ENCODE peak calls at places on chromosomes 16 and 17, in six cellular contexts. M is fibroblast of pulmonary artery, Y is GM12865, V is BJ, G is left lung, H is transverse colon. A is an unnamed sample.

GRCh38 chr17:58575511-58575910 is 61.1 kb upstream of the MTMR4 start:
- DNase-seq in M (peak), Y (peak), V (peak), G (no peak), H (no peak), A (no peak)

GRCh38 chr17:35299108-35299507 is 56.2 kb downstream of the SLFN5 start:
- DNase-seq in M (no peak), Y (no peak), V (no peak), G (no peak), H (no peak), A (peak)

GRCh38 chr17:50715471-50715870 is 3.9 kb upstream of the LUC7L3 start:
- DNase-seq in M (no peak), Y (no peak), V (no peak), G (no peak), H (no peak), A (no peak)

GRCh38 chr16:1403733-1404132 is 10.8 kb downstream of the UNKL start:
- DNase-seq in M (no peak), Y (no peak), V (no peak), G (no peak), H (no peak), A (no peak)

GRCh38 chr17:34472363-34472762 is 107.0 kb upstream of the TMEM132E start:
- DNase-seq in M (no peak), Y (no peak), V (no peak), G (no peak), H (no peak), A (no peak)

GRCh38 chr16:74034862-74035261 is 261.8 kb upstream of the PSMD7 start:
- DNase-seq in M (peak), Y (peak), V (no peak), G (no peak), H (peak), A (no peak)

GRCh38 chr16:82524939-82525338 is 101.8 kb upstream of the CDH13 start:
- DNase-seq in M (no peak), Y (no peak), V (no peak), G (no peak), H (no peak), A (no peak)

GRCh38 chr16:56365552-56365951 is 59.8 kb downstream of the AMFR start:
- DNase-seq in M (no peak), Y (no peak), V (no peak), G (no peak), H (no peak), A (no peak)

GRCh38 chr17:61429274-61429673 is 22.9 kb upstream of the TBX4 start:
- DNase-seq in M (no peak), Y (no peak), V (no peak), G (no peak), H (no peak), A (no peak)

GRCh38 chr17:3828151-3828851 is 17.7 kb downstream of the NCBP3 start:
- DNase-seq in M (no peak), Y (no peak), V (no peak), G (no peak), H (no peak), A (peak)

GRCh38 chr17:40430272-40431230 is 12.7 kb upstream of the IGFBP4 start:
- DNase-seq in M (no peak), Y (no peak), V (no peak), G (no peak), H (no peak), A (peak)

GRCh38 chr16:22250522-22250921 is 44.4 kb downstream of the EEF2K start:
- DNase-seq in M (peak), Y (no peak), V (no peak), G (no peak), H (no peak), A (no peak)

GRCh38 chr16:430904-431303 is 5.5 kb downstream of the RAB11FIP3 start:
- DNase-seq in M (no peak), Y (no peak), V (no peak), G (no peak), H (no peak), A (no peak)

GRCh38 chr17:27849474-27850185 is 43.5 kb downstream of the LYRM9 start:
- DNase-seq in M (no peak), Y (no peak), V (no peak), G (no peak), H (no peak), A (no peak)

GRCh38 chr16:55495616-55496289 is 13.1 kb upstream of the LPCAT2 start:
- DNase-seq in M (no peak), Y (no peak), V (peak), G (no peak), H (no peak), A (no peak)

GRCh38 chr17:74454197-74455024 is 12.0 kb upstream of the CD300A start:
- DNase-seq in M (peak), Y (no peak), V (no peak), G (peak), H (peak), A (no peak)

GRCh38 chr16:19118938-19119431 is 5.2 kb downstream of the ITPRIPL2 start:
- DNase-seq in M (peak), Y (peak), V (peak), G (no peak), H (peak), A (no peak)

GRCh38 chr17:14058051-14058450 is 11.3 kb upstream of the COX10 start:
- DNase-seq in M (peak), Y (no peak), V (no peak), G (no peak), H (no peak), A (no peak)

GRCh38 chr16:81511371-81511770 is 66.8 kb downstream of the CMIP start:
- DNase-seq in M (peak), Y (no peak), V (peak), G (no peak), H (no peak), A (no peak)

GRCh38 chr16:26827386-26827785 is 239.3 kb upstream of the C16orf82 start:
- DNase-seq in M (no peak), Y (no peak), V (no peak), G (no peak), H (no peak), A (no peak)

GRCh38 chr17:8337802-8338744 is 1.6 kb upstream of the ODF4 start:
- DNase-seq in M (no peak), Y (peak), V (no peak), G (no peak), H (no peak), A (no peak)

GRCh38 chr17:38918129-38918913 is 7.1 kb upstream of the LASP1NB start:
- DNase-seq in M (no peak), Y (no peak), V (no peak), G (no peak), H (no peak), A (peak)

GRCh38 chr17:64058547-64059115 is 38.2 kb upstream of the ICAM2 start:
- DNase-seq in M (peak), Y (no peak), V (no peak), G (no peak), H (no peak), A (no peak)

GRCh38 chr17:81603846-81604610 is 32.9 kb downstream of the NPLOC4 start:
- DNase-seq in M (no peak), Y (no peak), V (no peak), G (no peak), H (no peak), A (no peak)

GRCh38 chr16:78199325-78200022 is 100.0 kb downstream of the WWOX start:
- DNase-seq in M (no peak), Y (no peak), V (no peak), G (no peak), H (peak), A (no peak)

GRCh38 chr17:6084226-6085161 is 14.3 kb downstream of the WSCD1 start:
- DNase-seq in M (no peak), Y (no peak), V (no peak), G (no peak), H (no peak), A (no peak)

GRCh38 chr17:67328026-67328425 is 38.4 kb downstream of the PSMD12 start:
- DNase-seq in M (no peak), Y (no peak), V (no peak), G (no peak), H (no peak), A (no peak)

GRCh38 chr16:28531777-28532744 is 6.7 kb downstream of the NUPR1 start:
- DNase-seq in M (no peak), Y (peak), V (no peak), G (peak), H (peak), A (peak)

GRCh38 chr17:74227271-74227670 is 13.9 kb downstream of the TTYH2 start:
- DNase-seq in M (no peak), Y (no peak), V (no peak), G (no peak), H (no peak), A (no peak)

GRCh38 chr17:45702666-45703266 is 81.4 kb upstream of the CRHR1 start:
- DNase-seq in M (peak), Y (no peak), V (no peak), G (no peak), H (no peak), A (no peak)

GRCh38 chr17:73340093-73340596 is 28.3 kb upstream of the CDC42EP4 start:
- DNase-seq in M (peak), Y (peak), V (peak), G (no peak), H (peak), A (peak)

GRCh38 chr17:67682196-67682595 is 35.5 kb upstream of the NOL11 start:
- DNase-seq in M (no peak), Y (no peak), V (no peak), G (no peak), H (no peak), A (peak)

GRCh38 chr16:71258371-71258770 is 27.8 kb upstream of the HYDIN start:
- DNase-seq in M (no peak), Y (no peak), V (no peak), G (no peak), H (no peak), A (no peak)

GRCh38 chr16:12655530-12655929 is 148.2 kb downstream of the CPPED1 start:
- DNase-seq in M (no peak), Y (no peak), V (no peak), G (no peak), H (no peak), A (no peak)

GRCh38 chr16:24075929-24076716 is 180.0 kb upstream of the CACNG3 start:
- DNase-seq in M (no peak), Y (peak), V (no peak), G (no peak), H (no peak), A (no peak)

GRCh38 chr17:30341703-30342102 is 7.8 kb upstream of the TMIGD1 start:
- DNase-seq in M (no peak), Y (no peak), V (no peak), G (no peak), H (no peak), A (no peak)

GRCh38 chr17:30345527-30346075 is 11.7 kb upstream of the TMIGD1 start:
- DNase-seq in M (peak), Y (peak), V (no peak), G (no peak), H (no peak), A (no peak)

GRCh38 chr17:30345089-30345433 is 11.2 kb upstream of the TMIGD1 start:
- DNase-seq in M (no peak), Y (no peak), V (no peak), G (no peak), H (no peak), A (no peak)

GRCh38 chr17:30344283-30345088 is 10.6 kb upstream of the TMIGD1 start:
- DNase-seq in M (peak), Y (no peak), V (no peak), G (peak), H (peak), A (peak)

DNA sequence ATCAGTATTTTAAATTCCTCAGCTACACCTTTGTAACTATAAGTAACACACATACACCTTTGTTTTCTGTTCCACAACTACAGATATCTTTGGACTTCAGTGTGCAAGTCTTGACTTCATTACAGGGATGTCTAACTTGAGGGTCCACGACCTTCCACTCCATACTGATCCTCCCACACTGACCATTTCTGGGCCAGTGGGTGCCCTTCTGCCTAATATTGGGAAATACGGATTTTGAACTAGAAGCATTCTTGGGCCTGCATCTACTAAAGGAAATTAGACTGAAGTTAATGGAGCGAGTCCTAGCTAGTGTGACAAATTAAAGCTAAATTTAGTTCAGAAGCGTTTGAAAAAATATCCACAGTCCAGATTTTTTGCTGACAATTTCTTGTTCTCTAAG is 9.9 kb upstream of the TMIGD1 start:
- DNase-seq in M (no peak), Y (no peak), V (no peak), G (no peak), H (no peak), A (no peak)
- H3K4me3 ChIP-seq in M (no peak), Y (no peak), V (no peak), G (no peak), H (no peak), A (no peak)

GRCh38 chr16:31216116-31216469 is 842 bp downstream of the PYDC1 start:
- DNase-seq in M (no peak), Y (no peak), V (no peak), G (no peak), H (no peak), A (no peak)

GRCh38 chr16:31214705-31215286 is 877 bp downstream of the TRIM72 start:
- DNase-seq in M (no peak), Y (no peak), V (no peak), G (peak), H (no peak), A (no peak)

GRCh38 chr16:31219154-31219741 is 2.3 kb upstream of the PYDC1 start:
- DNase-seq in M (no peak), Y (no peak), V (no peak), G (no peak), H (no peak), A (no peak)

GRCh38 chr16:31215287-31216115 is 1.4 kb downstream of the PYDC1 start:
- DNase-seq in M (peak), Y (no peak), V (no peak), G (peak), H (peak), A (peak)

DNA sequence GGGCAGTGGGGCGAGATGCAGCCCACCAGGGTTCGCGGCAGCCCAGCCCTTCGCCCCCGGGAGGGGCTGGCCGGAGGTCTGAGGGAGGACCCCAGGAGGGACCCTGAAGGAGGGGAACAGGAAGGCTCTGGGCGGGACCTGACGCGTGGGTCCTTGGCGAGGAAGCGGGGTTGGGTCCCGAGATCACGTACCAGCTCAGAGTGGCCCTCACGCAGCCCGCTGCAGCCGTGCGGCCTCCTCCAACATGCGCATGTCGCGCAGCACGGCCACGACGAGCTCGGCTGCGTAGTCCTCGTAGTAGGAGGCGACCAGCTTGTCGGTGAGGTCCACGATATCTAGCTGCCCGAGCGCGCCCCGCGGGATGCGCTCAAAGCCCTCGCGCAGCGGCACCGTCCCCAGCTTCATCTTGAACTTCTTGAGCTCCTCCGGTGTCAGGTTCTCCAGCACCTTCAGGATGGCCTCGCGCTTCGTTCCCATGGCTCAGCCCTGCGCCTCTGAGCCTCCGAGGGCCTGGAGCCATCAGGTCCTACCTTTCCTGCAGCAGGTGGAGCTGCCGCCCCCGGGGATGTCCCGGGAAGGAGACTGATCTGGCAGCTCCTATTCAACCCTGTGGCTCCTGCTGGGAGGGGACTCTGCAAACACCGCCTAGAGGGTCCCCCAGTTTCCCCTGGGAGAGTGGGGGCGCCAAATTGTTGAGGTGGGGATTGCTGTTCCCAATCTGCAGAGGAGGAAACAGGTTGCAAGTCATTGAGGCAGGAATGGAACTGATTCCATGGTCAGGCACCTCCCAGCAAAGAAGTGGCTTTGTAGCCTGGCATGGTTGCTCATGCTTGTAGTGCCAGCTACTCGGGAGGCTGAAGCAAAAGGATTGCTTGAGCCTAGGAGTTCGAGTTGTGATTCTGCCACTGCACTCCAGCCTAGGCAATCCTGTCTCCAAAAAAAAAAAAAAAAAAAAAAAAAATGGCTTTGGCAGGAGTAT is at the start of gene PYDC1:
- DNase-seq in M (no peak), Y (no peak), V (no peak), G (peak), H (no peak), A (no peak)
- H3K4me3 ChIP-seq in M (no peak), Y (no peak), V (no peak), G (peak), H (no peak), A (no peak)

GRCh38 chr16:53768167-53768566 is 64.2 kb downstream of the FTO start:
- DNase-seq in M (peak), Y (no peak), V (no peak), G (no peak), H (no peak), A (no peak)

GRCh38 chr16:53770641-53771040 is 66.7 kb downstream of the FTO start:
- DNase-seq in M (no peak), Y (no peak), V (no peak), G (no peak), H (no peak), A (no peak)

GRCh38 chr16:53769185-53769584 is 65.2 kb downstream of the FTO start:
- DNase-seq in M (no peak), Y (no peak), V (no peak), G (no peak), H (no peak), A (no peak)

GRCh38 chr16:53769787-53770186 is 65.8 kb downstream of the FTO start:
- DNase-seq in M (no peak), Y (no peak), V (no peak), G (no peak), H (no peak), A (no peak)

DNA sequence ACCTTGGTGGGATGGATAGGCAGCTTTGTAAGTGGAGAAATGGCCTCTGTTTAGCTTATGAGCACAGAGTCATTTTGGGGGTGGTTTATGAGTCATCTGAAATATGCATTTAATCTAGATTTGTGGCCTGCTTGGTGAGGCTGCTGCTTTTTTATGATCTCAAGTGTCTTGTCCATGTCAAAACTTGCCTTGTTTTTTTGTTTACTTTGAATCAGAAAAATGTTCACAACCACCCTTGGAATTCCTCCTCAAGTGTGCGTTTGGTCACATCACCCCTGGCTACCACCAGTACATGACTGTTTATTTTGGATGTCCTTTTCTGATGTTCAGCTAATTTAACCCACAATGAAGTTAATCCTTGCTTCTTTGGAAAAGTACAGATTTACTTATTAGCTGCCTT is 64.6 kb downstream of the FTO start:
- DNase-seq in M (peak), Y (no peak), V (peak), G (no peak), H (no peak), A (no peak)
- H3K4me3 ChIP-seq in M (no peak), Y (no peak), V (no peak), G (no peak), H (no peak), A (no peak)

DNA sequence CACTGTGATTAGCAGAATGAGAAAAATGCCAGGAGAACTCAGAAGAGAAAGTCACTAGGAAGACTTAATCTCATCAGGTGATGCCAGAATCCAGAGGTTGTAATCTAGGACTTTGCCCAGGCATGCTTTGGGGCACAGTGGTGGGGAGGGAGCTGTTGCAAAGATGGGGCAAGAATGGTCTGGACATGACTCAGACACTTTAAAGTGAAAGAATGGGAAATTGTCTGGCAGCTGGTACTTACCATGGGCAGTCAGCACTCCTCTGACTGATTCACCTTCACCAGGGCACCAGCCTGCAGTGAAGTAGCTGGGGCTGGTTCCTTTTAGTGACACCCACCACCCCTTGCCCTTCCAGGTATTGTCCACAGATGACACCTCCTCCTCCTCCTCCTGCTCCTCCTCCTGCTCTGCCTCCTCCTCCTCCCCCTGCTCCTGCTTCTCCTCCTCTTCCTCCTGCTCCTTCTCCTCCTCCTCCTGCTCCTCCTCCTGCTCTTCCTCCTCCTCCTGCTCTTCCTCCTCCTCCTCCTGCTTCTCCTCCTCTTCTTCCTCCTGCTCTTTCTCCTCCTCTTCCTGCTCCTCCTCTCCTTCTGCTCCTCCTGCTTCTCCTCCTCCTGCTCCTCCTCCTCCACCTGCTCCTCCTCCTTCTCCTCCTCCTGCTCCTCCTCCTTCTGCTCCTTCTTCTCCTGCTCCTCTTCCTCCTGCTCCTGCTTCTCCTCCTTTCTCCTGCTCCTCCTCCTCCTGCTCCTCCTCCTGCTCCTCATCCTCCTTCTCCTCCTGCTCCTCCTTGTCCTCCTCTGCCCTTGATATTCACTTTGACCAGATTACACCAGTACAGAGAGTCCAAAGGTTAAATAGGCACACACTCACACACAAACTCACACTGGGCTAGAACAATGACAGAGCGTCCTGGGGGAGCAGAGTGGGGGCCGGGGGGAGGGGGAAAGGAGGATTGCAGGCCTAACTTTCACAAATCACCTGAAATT is at the start of gene CHD9NB:
- DNase-seq in M (peak), Y (peak), V (peak), G (no peak), H (peak), A (no peak)
- H3K4me3 ChIP-seq in M (peak), Y (peak), V (peak), G (peak), H (no peak), A (no peak)